ENCODE peak calls at places on chromosomes 11 and 22, in seven cellular contexts. Y, G, F, N, B, M and S are unnamed samples.

GRCh38 chr11:32259641-32260081 is 168.8 kb downstream of the RCN1 start:
- DNase-seq in Y (peak), G (peak), F (peak), N (peak), B (peak), M (no peak), S (no peak)

GRCh38 chr11:64406221-64406946 is 47.4 kb downstream of the RPS6KA4 start:
- DNase-seq in Y (no peak), G (no peak), F (peak), N (no peak), B (no peak), M (no peak), S (peak)

GRCh38 chr11:129315781-129316579 is 59.7 kb upstream of the BARX2 start:
- DNase-seq in Y (no peak), G (no peak), F (no peak), N (no peak), B (no peak), M (no peak), S (peak)

GRCh38 chr22:44358723-44359440 is 46.1 kb upstream of the SHISAL1 start:
- DNase-seq in Y (no peak), G (no peak), F (no peak), N (no peak), B (no peak), M (no peak), S (no peak)

GRCh38 chr11:65116370-65117205 is 913 bp downstream of the ZNHIT2 start:
- DNase-seq in Y (peak), G (peak), F (peak), N (no peak), B (no peak), M (no peak), S (no peak)

GRCh38 chr11:69333906-69334305 is 40.0 kb downstream of the MYEOV start:
- DNase-seq in Y (no peak), G (no peak), F (no peak), N (no peak), B (no peak), M (no peak), S (no peak)

GRCh38 chr11:117807482-117808272 is 10.7 kb upstream of the DSCAML1 start:
- DNase-seq in Y (peak), G (peak), F (peak), N (peak), B (no peak), M (peak), S (peak)

GRCh38 chr22:26894766-26895485 is 237.5 kb downstream of the MIAT start:
- DNase-seq in Y (peak), G (no peak), F (peak), N (no peak), B (no peak), M (no peak), S (no peak)

GRCh38 chr11:59008942-59009341 is 69.7 kb downstream of the GLYATL1 start:
- DNase-seq in Y (no peak), G (no peak), F (no peak), N (no peak), B (no peak), M (no peak), S (no peak)

GRCh38 chr11:86888978-86889341 is 66.2 kb downstream of the FZD4 start:
- DNase-seq in Y (no peak), G (no peak), F (no peak), N (no peak), B (no peak), M (no peak), S (no peak)

GRCh38 chr22:36829370-36830002 is 12.7 kb upstream of the PVALB start:
- DNase-seq in Y (no peak), G (no peak), F (no peak), N (no peak), B (no peak), M (no peak), S (no peak)

GRCh38 chr11:61325649-61326414 is 7.1 kb downstream of the DDB1 start:
- DNase-seq in Y (no peak), G (peak), F (peak), N (no peak), B (peak), M (no peak), S (no peak)

GRCh38 chr11:10398525-10398924 is 56.5 kb upstream of the AMPD3 start:
- DNase-seq in Y (peak), G (no peak), F (no peak), N (peak), B (no peak), M (no peak), S (no peak)

GRCh38 chr11:76669901-76670474 is 559 bp downstream of the LRRC32 start:
- DNase-seq in Y (peak), G (no peak), F (peak), N (no peak), B (no peak), M (no peak), S (peak)

GRCh38 chr22:50119768-50120251 is 30.0 kb downstream of the MOV10L1 start:
- DNase-seq in Y (no peak), G (no peak), F (no peak), N (no peak), B (no peak), M (no peak), S (no peak)

GRCh38 chr11:2699531-2700414 is at the start of gene KCNQ1OT1:
- DNase-seq in Y (peak), G (peak), F (peak), N (no peak), B (peak), M (peak), S (peak)

GRCh38 chr22:42179616-42180015 is 49.0 kb upstream of the CYP2D6 start:
- DNase-seq in Y (peak), G (no peak), F (peak), N (no peak), B (no peak), M (no peak), S (no peak)

GRCh38 chr22:35539910-35540599 is 576 bp upstream of the RASD2 start:
- DNase-seq in Y (peak), G (peak), F (peak), N (no peak), B (no peak), M (peak), S (peak)

GRCh38 chr11:2530855-2531200 is 86.0 kb downstream of the KCNQ1 start:
- DNase-seq in Y (no peak), G (no peak), F (no peak), N (no peak), B (no peak), M (no peak), S (no peak)

GRCh38 chr11:129935723-129936122 is 40.3 kb upstream of the NFRKB start:
- DNase-seq in Y (no peak), G (no peak), F (no peak), N (no peak), B (no peak), M (no peak), S (no peak)

GRCh38 chr22:32880906-32881596 is 79.5 kb downstream of the TIMP3 start:
- DNase-seq in Y (peak), G (peak), F (peak), N (peak), B (peak), M (no peak), S (peak)

GRCh38 chr11:72333657-72334056 is 89.7 kb upstream of the PHOX2A start:
- DNase-seq in Y (no peak), G (no peak), F (no peak), N (peak), B (no peak), M (no peak), S (peak)

GRCh38 chr22:46052801-46053562 is 76.0 kb upstream of the WNT7B start:
- DNase-seq in Y (peak), G (peak), F (peak), N (peak), B (no peak), M (no peak), S (no peak)

GRCh38 chr22:37231406-37232139 is 12.5 kb downstream of the RAC2 start:
- DNase-seq in Y (no peak), G (no peak), F (no peak), N (no peak), B (no peak), M (no peak), S (peak)

GRCh38 chr11:115104851-115105453 is 399.3 kb downstream of the CADM1 start:
- DNase-seq in Y (no peak), G (no peak), F (no peak), N (no peak), B (no peak), M (no peak), S (no peak)

GRCh38 chr11:45482331-45482730 is 183.1 kb downstream of the CHST1 start:
- DNase-seq in Y (no peak), G (no peak), F (no peak), N (no peak), B (no peak), M (no peak), S (no peak)

GRCh38 chr22:47629273-47629711 is 866.8 kb downstream of the TBC1D22A start:
- DNase-seq in Y (no peak), G (no peak), F (no peak), N (no peak), B (no peak), M (no peak), S (no peak)

GRCh38 chr11:65809496-65809895 is 22.6 kb downstream of the OVOL1 start:
- DNase-seq in Y (no peak), G (no peak), F (no peak), N (no peak), B (no peak), M (no peak), S (no peak)

GRCh38 chr22:39171623-39172264 is 19.3 kb upstream of the CBX7 start:
- DNase-seq in Y (no peak), G (no peak), F (no peak), N (no peak), B (no peak), M (no peak), S (no peak)

GRCh38 chr11:10770626-10771254 is 19.7 kb downstream of the CTR9 start:
- DNase-seq in Y (peak), G (peak), F (peak), N (peak), B (no peak), M (peak), S (peak)